ENCODE peak calls at places on chromosomes 6 and 20, in four cellular contexts. F is AG04449, R is pancreas, X is stomach. Q is an unnamed sample.

GRCh38 chr6:144434308-144434990 is 149.3 kb downstream of the UTRN start:
- DNase-seq in F (peak), R (no peak), X (no peak), Q (no peak)

GRCh38 chr6:106513813-106514212 is 115.5 kb downstream of the RTN4IP1 start:
- DNase-seq in R (no peak), X (no peak), F (no peak), Q (no peak)

GRCh38 chr6:81789303-81789702 is 36.8 kb upstream of the TENT5A start:
- DNase-seq in F (no peak), R (no peak), X (no peak), Q (no peak)

GRCh38 chr6:132797975-132798819 is at the start of gene SLC18B1:
- DNase-seq in X (peak), R (peak), F (no peak), Q (no peak)

GRCh38 chr6:63349401-63349800 is 29.6 kb upstream of the LGSN start:
- DNase-seq in F (no peak), X (no peak), R (no peak), Q (no peak)

GRCh38 chr20:32626859-32627636 is 41.9 kb upstream of the NOL4L start:
- DNase-seq in R (peak), F (no peak), X (peak), Q (no peak)

GRCh38 chr20:46901638-46902037 is 7.0 kb downstream of the EYA2 start:
- DNase-seq in X (no peak), R (no peak), F (no peak), Q (no peak)

GRCh38 chr6:44161997-44162338 is 3.3 kb downstream of the CAPN11 start:
- DNase-seq in R (no peak), X (no peak), F (no peak), Q (no peak)

GRCh38 chr6:148451690-148452089 is 109.1 kb downstream of the SASH1 start:
- DNase-seq in X (no peak), F (no peak), R (no peak), Q (no peak)

DNA sequence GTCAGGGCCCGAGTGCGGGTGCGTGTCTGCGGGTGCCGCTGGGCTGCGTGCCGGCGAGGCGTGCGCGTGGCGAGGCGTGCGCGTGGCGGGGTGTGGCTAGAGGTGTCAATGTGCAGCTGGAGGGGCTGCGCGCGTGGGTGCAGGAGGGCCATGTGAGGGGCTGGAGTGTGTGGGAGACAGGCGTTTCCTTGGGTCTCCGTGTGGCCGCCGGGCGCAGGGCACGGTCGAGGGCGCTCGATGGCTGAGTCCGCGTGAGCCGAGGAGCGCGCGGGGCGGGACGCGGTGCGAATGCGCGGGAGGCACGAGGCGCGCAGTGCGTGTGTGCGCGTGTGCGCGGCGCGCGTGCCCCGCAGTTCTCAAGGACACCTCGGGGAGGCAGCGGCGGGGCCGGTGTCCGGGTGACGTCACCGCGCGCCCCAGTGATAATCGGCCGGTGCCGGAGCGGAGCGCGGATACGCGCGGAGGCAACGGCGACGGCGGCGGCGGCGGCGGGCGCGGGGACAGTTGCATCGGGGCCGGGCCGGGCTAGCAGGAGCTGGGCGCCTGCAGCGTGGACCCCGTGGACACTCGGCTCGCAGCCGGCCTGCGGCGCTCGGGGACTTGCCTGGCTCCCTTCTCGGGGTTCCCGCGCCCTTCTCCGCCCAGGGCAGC is 38.7 kb downstream of the YTHDF1 start:
- DNase-seq in F (no peak), X (no peak), R (no peak), Q (no peak)
- TF ChIP-seq CTCF in F (no peak), X (no peak), R (no peak), Q (no peak)

GRCh38 chr6:33432546-33432945 is 12.7 kb downstream of the SYNGAP1 start:
- DNase-seq in F (no peak), R (no peak), X (no peak), Q (no peak)
- H3K4me3 ChIP-seq in F (no peak), R (no peak), X (no peak), Q (no peak)

DNA sequence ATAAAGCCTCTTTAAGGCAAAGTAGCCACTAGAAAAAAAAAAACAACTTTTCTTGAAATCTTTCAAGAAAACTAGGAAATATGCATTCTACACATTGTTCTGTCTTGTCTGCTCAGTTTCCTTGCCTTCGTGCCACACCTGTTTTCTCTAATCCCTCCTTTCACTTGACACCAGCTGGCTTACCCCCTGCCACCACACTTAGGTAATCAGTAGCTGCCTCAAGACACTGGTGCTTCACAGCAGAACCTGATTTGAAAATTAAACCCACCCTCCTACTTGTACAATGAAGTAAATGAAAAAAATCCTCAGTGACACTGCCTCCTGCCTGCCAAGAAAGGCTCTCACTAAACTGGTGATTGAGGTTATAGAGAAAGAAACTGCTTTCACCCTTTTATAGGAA is 45.8 kb upstream of the SCML4 start:
- DNase-seq in R (no peak), F (no peak), X (no peak), Q (no peak)
- TF ChIP-seq CTCF in R (no peak), F (no peak), X (no peak), Q (no peak)

DNA sequence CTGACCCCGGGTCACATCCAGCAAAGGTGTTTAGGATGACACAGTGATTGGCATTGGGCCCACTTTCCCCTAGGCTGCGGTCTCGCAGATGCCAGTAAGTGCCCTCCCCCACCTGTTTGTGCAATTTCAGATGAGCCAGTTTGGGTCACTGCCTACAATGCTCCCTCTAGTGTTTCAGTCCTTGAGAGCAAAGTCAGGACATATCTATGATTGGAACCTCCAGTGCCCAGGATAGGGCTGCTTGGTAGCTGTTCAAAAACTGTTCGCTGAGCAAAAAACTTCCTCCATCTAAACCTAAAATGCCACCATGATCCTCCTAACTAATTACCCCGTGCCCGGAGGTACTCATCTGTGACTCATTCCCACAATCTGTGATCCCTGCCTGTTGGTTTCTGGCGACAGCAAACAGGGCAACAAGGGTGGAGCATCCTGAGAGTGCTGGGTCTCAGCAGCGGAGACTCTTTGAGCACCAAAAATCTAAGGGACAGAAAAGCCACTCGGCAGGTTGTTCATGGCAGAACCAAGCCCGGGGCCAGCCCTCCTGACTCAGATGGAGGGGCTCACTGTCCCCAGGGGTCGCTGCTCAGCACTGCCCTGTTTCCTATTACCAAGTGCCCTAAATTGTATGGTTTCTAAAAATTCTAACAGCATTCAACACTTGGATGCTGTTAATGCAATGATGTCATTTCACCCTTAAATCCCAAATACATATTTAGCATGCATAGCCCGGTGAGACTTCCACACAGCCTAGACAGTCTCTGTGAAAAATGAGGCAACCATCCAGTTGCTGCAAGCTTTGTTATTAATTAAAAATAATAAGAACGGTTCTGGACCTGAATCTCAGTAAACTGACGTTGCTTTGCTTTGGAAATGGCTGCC is 5.0 kb downstream of the VSX1 start:
- DNase-seq in F (no peak), R (no peak), X (peak), Q (no peak)
- H3K4me3 ChIP-seq in F (no peak), R (no peak), X (peak), Q (peak)

DNA sequence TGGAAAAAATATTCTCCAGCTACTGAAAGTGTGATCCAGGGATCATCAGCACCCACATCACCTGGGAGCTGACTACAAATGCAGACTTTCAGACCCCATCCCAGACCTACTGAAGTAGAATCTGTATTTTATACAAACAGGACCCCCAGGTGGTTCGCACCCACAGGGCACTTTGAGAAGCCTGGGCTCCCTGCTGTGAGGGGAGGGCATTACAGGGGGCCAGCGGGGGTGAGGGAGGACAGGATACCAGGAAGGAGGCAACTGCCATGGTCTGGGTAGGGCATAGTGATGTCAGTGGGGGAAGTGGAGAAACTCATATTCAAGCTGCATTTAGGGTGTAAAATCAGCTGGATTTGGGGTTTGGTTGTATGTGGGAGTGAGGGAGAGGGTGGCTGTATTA is 2.0 kb upstream of the ADA start:
- DNase-seq in X (no peak), R (no peak), F (no peak), Q (no peak)
- TF ChIP-seq CTCF in X (no peak), R (no peak), F (no peak), Q (no peak)

Q was measured in HFF-Myc.